ENCODE peak calls at places on chromosomes 13 and 19, in nine cellular contexts. N, S, L, H, U, Q, C, D and T are unnamed samples.

GRCh38 chr19:28492201-28492600 is 720.8 kb downstream of the UQCRFS1 start:
- DNase-seq in N (no peak), S (no peak), L (no peak), H (no peak), U (no peak), Q (no peak), C (no peak), D (no peak), T (no peak)

GRCh38 chr13:29589234-29589633 is 6.3 kb downstream of the SLC7A1 start:
- DNase-seq in N (no peak), S (peak), L (no peak), H (no peak), U (peak), Q (no peak), C (peak), D (no peak), T (no peak)

GRCh38 chr19:43538922-43539321 is 5.9 kb downstream of the ZNF575 start:
- DNase-seq in N (no peak), S (no peak), L (no peak), H (no peak), U (no peak), Q (no peak), C (no peak), D (no peak), T (no peak)

GRCh38 chr19:35090160-35090794 is 25.3 kb upstream of the FXYD3 start:
- DNase-seq in N (peak), S (peak), L (no peak), H (peak), U (peak), Q (peak), C (peak), D (peak), T (no peak)

GRCh38 chr19:44282846-44283245 is 22.0 kb downstream of the ZNF235 start:
- DNase-seq in N (no peak), S (no peak), L (no peak), H (no peak), U (no peak), Q (no peak), C (no peak), D (no peak), T (no peak)

GRCh38 chr13:48184260-48184659 is 48.7 kb upstream of the ITM2B start:
- DNase-seq in N (no peak), S (no peak), L (no peak), H (no peak), U (no peak), Q (peak), C (no peak), D (no peak), T (no peak)

GRCh38 chr13:29429496-29429895 is 166.0 kb downstream of the SLC7A1 start:
- DNase-seq in N (no peak), S (no peak), L (no peak), H (no peak), U (no peak), Q (no peak), C (peak), D (no peak), T (peak)

GRCh38 chr19:29285187-29285687 is 72.3 kb upstream of the UQCRFS1 start:
- DNase-seq in N (no peak), S (no peak), L (no peak), H (no peak), U (no peak), Q (no peak), C (no peak), D (no peak), T (no peak)

GRCh38 chr13:114131581-114132418 is 623 bp downstream of the RASA3 start:
- DNase-seq in N (no peak), S (no peak), L (peak), H (peak), U (no peak), Q (peak), C (peak), D (peak), T (no peak)

GRCh38 chr13:35471466-35472307 is 4.8 kb downstream of the MAB21L1 start:
- DNase-seq in N (no peak), S (no peak), L (no peak), H (no peak), U (no peak), Q (no peak), C (peak), D (peak), T (no peak)

GRCh38 chr13:73991884-73992283 is 142.3 kb downstream of the KLF12 start:
- DNase-seq in N (no peak), S (no peak), L (no peak), H (no peak), U (no peak), Q (no peak), C (no peak), D (no peak), T (no peak)

GRCh38 chr19:31340059-31341025 is 8.9 kb downstream of the TSHZ3 start:
- DNase-seq in N (peak), S (no peak), L (no peak), H (no peak), U (no peak), Q (no peak), C (peak), D (no peak), T (peak)

GRCh38 chr13:44212633-44213387 is 160.8 kb upstream of the SERP2 start:
- DNase-seq in N (no peak), S (no peak), L (no peak), H (no peak), U (no peak), Q (no peak), C (peak), D (no peak), T (no peak)

GRCh38 chr13:34634443-34634842 is 307.6 kb upstream of the NBEA start:
- DNase-seq in N (no peak), S (no peak), L (no peak), H (no peak), U (no peak), Q (no peak), C (no peak), D (no peak), T (no peak)

GRCh38 chr13:20099319-20099718 is 61.5 kb downstream of the GJA3 start:
- DNase-seq in N (no peak), S (no peak), L (no peak), H (no peak), U (no peak), Q (no peak), C (no peak), D (no peak), T (no peak)

GRCh38 chr13:110616103-110617101 is 1.1 kb downstream of the NAXD start:
- DNase-seq in N (no peak), S (peak), L (peak), H (peak), U (peak), Q (peak), C (peak), D (no peak), T (no peak)

GRCh38 chr13:20131057-20131832 is 29.6 kb downstream of the GJA3 start:
- DNase-seq in N (no peak), S (no peak), L (no peak), H (no peak), U (no peak), Q (no peak), C (no peak), D (no peak), T (no peak)

GRCh38 chr13:66069570-66069969 is 1160.6 kb downstream of the PCDH9 start:
- DNase-seq in N (no peak), S (no peak), L (no peak), H (peak), U (peak), Q (no peak), C (no peak), D (no peak), T (no peak)

GRCh38 chr19:13574933-13575332 is 68.7 kb upstream of the CACNA1A start:
- DNase-seq in N (no peak), S (peak), L (no peak), H (peak), U (no peak), Q (no peak), C (peak), D (no peak), T (no peak)

GRCh38 chr13:44434441-44435141 is 61.0 kb downstream of the SERP2 start:
- DNase-seq in N (no peak), S (no peak), L (no peak), H (no peak), U (no peak), Q (no peak), C (peak), D (no peak), T (no peak)

GRCh38 chr19:5253403-5254110 is 87.1 kb downstream of the PTPRS start:
- DNase-seq in N (no peak), S (no peak), L (peak), H (no peak), U (peak), Q (no peak), C (no peak), D (no peak), T (no peak)

GRCh38 chr19:5083547-5083965 is 114.6 kb downstream of the KDM4B start:
- DNase-seq in N (no peak), S (no peak), L (no peak), H (no peak), U (peak), Q (no peak), C (no peak), D (no peak), T (no peak)

GRCh38 chr13:41603917-41604316 is 146.6 kb downstream of the RGCC start:
- DNase-seq in N (no peak), S (peak), L (no peak), H (peak), U (peak), Q (no peak), C (peak), D (no peak), T (no peak)

GRCh38 chr13:86795858-86796257 is 875.3 kb upstream of the SLITRK5 start:
- DNase-seq in N (no peak), S (no peak), L (no peak), H (no peak), U (no peak), Q (no peak), C (no peak), D (no peak), T (no peak)

GRCh38 chr19:16576690-16577530 is 4.7 kb upstream of the SLC35E1 start:
- DNase-seq in N (no peak), S (no peak), L (no peak), H (no peak), U (no peak), Q (no peak), C (no peak), D (no peak), T (no peak)

GRCh38 chr19:6528544-6529121 is 2.2 kb upstream of the TNFSF9 start:
- DNase-seq in N (no peak), S (no peak), L (peak), H (peak), U (no peak), Q (peak), C (no peak), D (peak), T (no peak)

GRCh38 chr19:19110410-19111137 is 27.7 kb downstream of the TMEM161A start:
- DNase-seq in N (no peak), S (no peak), L (no peak), H (no peak), U (peak), Q (peak), C (no peak), D (no peak), T (no peak)

GRCh38 chr19:913080-913748 is at the start of gene R3HDM4:
- DNase-seq in N (no peak), S (peak), L (peak), H (peak), U (no peak), Q (peak), C (peak), D (peak), T (no peak)

GRCh38 chr13:62309904-62310303 is 894.3 kb upstream of the PCDH20 start:
- DNase-seq in N (no peak), S (no peak), L (no peak), H (no peak), U (no peak), Q (no peak), C (no peak), D (no peak), T (no peak)

GRCh38 chr13:62300021-62300420 is 884.4 kb upstream of the PCDH20 start:
- DNase-seq in N (no peak), S (no peak), L (no peak), H (no peak), U (no peak), Q (no peak), C (no peak), D (no peak), T (no peak)

GRCh38 chr13:62302341-62302740 is 886.7 kb upstream of the PCDH20 start:
- DNase-seq in N (no peak), S (no peak), L (no peak), H (no peak), U (no peak), Q (no peak), C (peak), D (no peak), T (no peak)

GRCh38 chr13:62305758-62306157 is 890.1 kb upstream of the PCDH20 start:
- DNase-seq in N (no peak), S (no peak), L (no peak), H (no peak), U (no peak), Q (peak), C (no peak), D (no peak), T (no peak)
- H3K4me3 ChIP-seq in N (no peak), S (no peak), L (no peak), H (no peak), U (no peak), Q (peak), C (peak), D (no peak), T (no peak)

DNA sequence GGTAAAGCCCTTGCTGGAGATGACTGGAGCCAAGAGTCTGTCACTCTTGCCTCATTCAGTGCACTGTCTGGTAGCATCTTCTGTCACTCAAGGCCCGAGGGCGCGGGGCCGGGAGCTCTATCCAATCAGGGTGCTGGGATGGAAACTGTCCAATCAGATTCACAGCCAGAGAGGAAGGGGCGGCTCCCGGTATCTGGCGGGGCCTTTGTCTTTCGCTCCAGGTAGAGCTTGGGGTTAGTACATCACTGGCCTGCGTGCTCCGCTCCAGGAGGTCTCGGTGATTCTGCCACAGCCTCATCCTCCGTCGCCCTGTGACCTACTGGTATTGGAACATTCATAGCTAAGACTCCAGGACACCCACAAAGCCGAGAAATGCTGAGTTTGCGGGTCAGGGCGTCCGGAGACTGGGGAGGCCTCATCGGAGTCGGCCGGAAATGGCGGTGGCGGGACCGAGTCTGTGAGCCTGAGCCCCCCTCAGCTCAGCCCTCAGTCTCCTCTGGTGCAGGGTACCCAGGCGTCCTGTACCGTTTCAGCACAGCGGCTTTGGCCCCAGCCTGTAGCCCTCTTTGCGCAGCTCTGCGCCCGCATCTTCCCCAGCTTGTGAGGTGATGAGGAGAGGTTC is 20.6 kb upstream of the ZNF430 start:
- DNase-seq in N (peak), S (peak), L (peak), H (peak), U (peak), Q (peak), C (peak), D (peak), T (peak)
- H3K4me3 ChIP-seq in N (peak), S (no peak), L (peak), H (peak), U (peak), Q (no peak), C (peak), D (peak), T (peak)

DNA sequence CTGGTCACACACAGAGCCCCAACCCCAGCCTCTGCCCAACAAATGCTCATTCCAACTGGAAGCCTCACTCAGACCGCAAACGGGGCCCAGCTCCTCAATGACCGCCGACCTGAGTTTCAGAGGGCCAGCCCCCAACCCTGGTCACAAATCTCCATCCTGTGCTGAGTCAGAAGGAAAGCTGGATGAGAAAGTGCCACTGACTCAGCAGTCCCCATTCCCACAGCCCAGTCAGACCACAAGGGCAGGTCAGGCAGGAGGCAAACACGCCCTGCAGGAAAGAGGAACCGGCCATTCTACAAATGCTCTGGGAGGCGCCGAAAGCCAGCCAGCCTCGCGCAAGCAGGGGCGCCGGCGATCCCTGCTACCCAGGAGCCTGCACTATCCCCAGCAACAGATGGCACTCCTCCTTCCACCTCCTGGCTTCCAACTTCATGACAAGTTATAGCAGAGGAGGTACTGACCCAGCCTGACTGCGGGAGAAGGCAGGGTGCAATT is 14.1 kb upstream of the PRKD2 start:
- DNase-seq in N (peak), S (peak), L (no peak), H (peak), U (peak), Q (peak), C (peak), D (peak), T (peak)
- H3K4me3 ChIP-seq in N (no peak), S (peak), L (no peak), H (no peak), U (peak), Q (no peak), C (no peak), D (peak), T (no peak)

GRCh38 chr13:106560791-106561190 is 7.1 kb downstream of the ARGLU1 start:
- DNase-seq in N (no peak), S (no peak), L (no peak), H (no peak), U (no peak), Q (peak), C (no peak), D (no peak), T (no peak)
- H3K4me3 ChIP-seq in N (no peak), S (no peak), L (no peak), H (no peak), U (no peak), Q (peak), C (no peak), D (no peak), T (no peak)

GRCh38 chr19:47730910-47731309 is 14.4 kb upstream of the NOP53 start:
- DNase-seq in N (no peak), S (no peak), L (no peak), H (no peak), U (no peak), Q (no peak), C (no peak), D (no peak), T (no peak)

GRCh38 chr19:47730521-47730889 is 14.8 kb upstream of the NOP53 start:
- DNase-seq in N (no peak), S (no peak), L (no peak), H (no peak), U (no peak), Q (no peak), C (no peak), D (no peak), T (no peak)

GRCh38 chr19:47729468-47729798 is 15.9 kb upstream of the NOP53 start:
- DNase-seq in N (no peak), S (peak), L (peak), H (peak), U (no peak), Q (no peak), C (peak), D (peak), T (peak)

GRCh38 chr19:47726467-47726866 is 13.2 kb downstream of the EHD2 start:
- DNase-seq in N (no peak), S (no peak), L (no peak), H (no peak), U (no peak), Q (no peak), C (peak), D (no peak), T (peak)

DNA sequence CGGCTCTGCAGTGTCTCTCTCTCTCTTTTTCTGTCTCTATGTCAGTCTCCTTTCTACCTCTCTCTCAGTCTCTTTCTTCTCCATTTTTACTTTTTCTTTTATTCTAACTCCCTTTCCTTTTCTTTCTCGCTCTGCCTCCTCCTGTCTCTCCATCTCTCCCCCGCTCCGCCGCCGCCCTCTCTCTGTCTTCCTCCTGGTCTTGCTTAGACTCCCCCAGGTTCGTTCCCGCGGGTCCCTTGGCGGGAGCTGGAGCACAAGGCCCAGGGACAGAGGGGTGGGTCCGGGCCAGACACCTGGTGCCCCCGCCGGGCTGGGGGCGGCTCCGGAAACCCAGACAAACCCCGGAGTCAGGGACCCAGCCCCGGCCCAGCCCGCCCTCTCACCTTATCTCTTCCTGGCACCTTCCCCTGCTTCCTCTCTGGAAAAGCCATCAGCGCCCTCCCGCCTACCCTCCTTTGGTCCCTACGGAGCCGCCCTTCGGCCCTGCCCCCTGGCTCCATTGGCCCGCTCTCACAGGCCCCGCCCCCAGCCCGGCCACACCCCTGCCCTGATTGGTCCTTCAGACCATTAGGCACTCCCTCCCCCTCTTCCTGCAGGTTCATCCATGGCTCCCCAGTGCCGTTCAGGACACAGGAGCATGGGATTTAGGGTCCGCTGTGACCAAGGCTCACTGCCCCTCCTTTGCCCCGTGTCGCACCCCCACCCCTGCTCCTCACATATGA is 15.4 kb upstream of the NOP53 start:
- DNase-seq in N (no peak), S (peak), L (peak), H (peak), U (no peak), Q (peak), C (no peak), D (peak), T (no peak)
- H3K4me3 ChIP-seq in N (peak), S (peak), L (peak), H (peak), U (no peak), Q (no peak), C (peak), D (peak), T (no peak)